ENCODE peak calls at places on chromosomes 16 and 17, in six cellular contexts. J, L, K, F, P and X are unnamed samples.

GRCh38 chr17:76407509-76407908 is 23.1 kb downstream of the SPHK1 start:
- DNase-seq in J (no peak), L (no peak), K (no peak), F (no peak), P (no peak), X (no peak)

GRCh38 chr17:58870747-58871146 is 115.1 kb downstream of the PPM1E start:
- DNase-seq in J (no peak), L (no peak), K (no peak), F (no peak), P (no peak), X (no peak)

GRCh38 chr17:78142113-78142861 is 3.9 kb upstream of the C17orf99 start:
- DNase-seq in J (peak; percentile 38), L (no peak), K (no peak), F (no peak), P (no peak), X (no peak)

GRCh38 chr17:6303664-6304063 is 131.3 kb downstream of the AIPL1 start:
- DNase-seq in J (peak; percentile 15), L (peak; percentile 36), K (peak; percentile 63), F (peak; percentile 77), P (peak; percentile 5), X (peak; percentile 24)

GRCh38 chr17:30580916-30581315 is 103.7 kb downstream of the GOSR1 start:
- DNase-seq in J (no peak), L (no peak), K (no peak), F (no peak), P (no peak), X (no peak)

GRCh38 chr17:42519546-42520444 is 16.2 kb upstream of the NAGLU start:
- DNase-seq in J (peak; percentile 99), L (peak; percentile 93), K (peak; percentile 59), F (peak; percentile 62), P (peak; percentile 99), X (no peak)

GRCh38 chr16:84281077-84281476 is 13.6 kb upstream of the WFDC1 start:
- DNase-seq in J (no peak), L (no peak), K (no peak), F (peak; percentile 36), P (peak; percentile 35), X (no peak)

GRCh38 chr16:70481929-70482536 is 27.6 kb downstream of the FCSK start:
- DNase-seq in J (peak; percentile 55), L (no peak), K (no peak), F (no peak), P (no peak), X (no peak)

GRCh38 chr16:85420501-85421337 is 192.4 kb upstream of the GSE1 start:
- DNase-seq in J (no peak), L (peak; percentile 56), K (peak; percentile 85), F (peak; percentile 79), P (peak; percentile 57), X (peak; percentile 91)

GRCh38 chr17:47731396-47731795 is 1.6 kb upstream of the TBX21 start:
- DNase-seq in J (no peak), L (no peak), K (no peak), F (no peak), P (no peak), X (no peak)

GRCh38 chr17:11618861-11619566 is 20.7 kb downstream of the DNAH9 start:
- DNase-seq in J (peak; percentile 0), L (peak; percentile 32), K (no peak), F (no peak), P (no peak), X (no peak)

GRCh38 chr17:57567278-57567677 is 177.8 kb downstream of the CCDC182 start:
- DNase-seq in J (no peak), L (no peak), K (no peak), F (no peak), P (no peak), X (no peak)

GRCh38 chr16:65600629-65601028 is 478.8 kb upstream of the CDH11 start:
- DNase-seq in J (peak; percentile 5), L (no peak), K (no peak), F (peak; percentile 9), P (no peak), X (no peak)

GRCh38 chr17:56158344-56158743 is 5.1 kb downstream of the ANKFN1 start:
- DNase-seq in J (no peak), L (no peak), K (no peak), F (no peak), P (no peak), X (no peak)

GRCh38 chr17:69523252-69523861 is 108.9 kb downstream of the MAP2K6 start:
- DNase-seq in J (peak; percentile 25), L (no peak), K (peak; percentile 32), F (peak; percentile 58), P (peak; percentile 67), X (peak; percentile 39)

GRCh38 chr17:47789611-47790520 is 31.7 kb downstream of the OSBPL7 start:
- DNase-seq in J (peak; percentile 38), L (no peak), K (peak; percentile 65), F (peak; percentile 87), P (peak; percentile 52), X (peak; percentile 79)

GRCh38 chr17:78836420-78837021 is 4.1 kb downstream of the USP36 start:
- DNase-seq in J (no peak), L (no peak), K (no peak), F (no peak), P (no peak), X (no peak)

GRCh38 chr17:61157246-61157887 is 242.3 kb upstream of the TBX2 start:
- DNase-seq in J (peak; percentile 44), L (no peak), K (no peak), F (no peak), P (peak; percentile 48), X (no peak)

GRCh38 chr17:75758131-75758905 is 6.7 kb downstream of the GALK1 start:
- DNase-seq in J (no peak), L (no peak), K (no peak), F (no peak), P (no peak), X (no peak)

GRCh38 chr16:89155184-89155679 is 16.3 kb upstream of the CDH15 start:
- DNase-seq in J (peak; percentile 81), L (peak; percentile 71), K (no peak), F (no peak), P (peak; percentile 93), X (no peak)

DNA sequence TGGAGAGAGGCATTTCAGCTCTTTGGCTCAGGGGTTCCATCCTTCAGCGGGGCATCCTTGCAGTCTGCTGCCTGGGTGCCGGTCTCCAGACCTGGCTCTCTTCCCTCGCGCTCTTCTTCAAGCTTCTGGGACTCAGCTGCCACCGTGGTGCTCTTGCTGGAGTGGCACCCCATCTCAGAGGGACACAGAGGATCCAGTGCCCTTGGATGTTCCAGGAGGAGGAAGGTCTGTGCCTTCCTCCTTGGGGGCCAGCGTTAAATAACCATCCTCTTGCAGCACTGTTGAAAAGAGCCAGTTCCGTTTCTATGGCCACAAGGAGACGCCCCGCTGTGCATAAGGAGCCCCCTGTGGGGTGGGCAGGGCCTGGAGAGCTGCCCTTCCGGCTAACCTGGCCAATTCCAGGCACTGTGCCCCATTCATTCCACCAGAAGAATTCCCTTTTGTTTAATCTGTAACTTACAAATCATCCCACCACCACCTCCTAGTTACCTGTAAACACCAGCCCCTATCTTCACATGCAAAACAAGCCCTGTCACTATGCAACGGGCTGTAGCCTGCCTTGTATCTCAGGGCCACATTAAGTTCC is 8.6 kb downstream of the CHD9NB start:
- DNase-seq in J (no peak), L (no peak), K (no peak), F (peak; percentile 67), P (no peak), X (no peak)
- TF ChIP-seq CTCF in J (no peak), L (no peak), K (no peak), F (no peak), P (no peak), X (no peak)

DNA sequence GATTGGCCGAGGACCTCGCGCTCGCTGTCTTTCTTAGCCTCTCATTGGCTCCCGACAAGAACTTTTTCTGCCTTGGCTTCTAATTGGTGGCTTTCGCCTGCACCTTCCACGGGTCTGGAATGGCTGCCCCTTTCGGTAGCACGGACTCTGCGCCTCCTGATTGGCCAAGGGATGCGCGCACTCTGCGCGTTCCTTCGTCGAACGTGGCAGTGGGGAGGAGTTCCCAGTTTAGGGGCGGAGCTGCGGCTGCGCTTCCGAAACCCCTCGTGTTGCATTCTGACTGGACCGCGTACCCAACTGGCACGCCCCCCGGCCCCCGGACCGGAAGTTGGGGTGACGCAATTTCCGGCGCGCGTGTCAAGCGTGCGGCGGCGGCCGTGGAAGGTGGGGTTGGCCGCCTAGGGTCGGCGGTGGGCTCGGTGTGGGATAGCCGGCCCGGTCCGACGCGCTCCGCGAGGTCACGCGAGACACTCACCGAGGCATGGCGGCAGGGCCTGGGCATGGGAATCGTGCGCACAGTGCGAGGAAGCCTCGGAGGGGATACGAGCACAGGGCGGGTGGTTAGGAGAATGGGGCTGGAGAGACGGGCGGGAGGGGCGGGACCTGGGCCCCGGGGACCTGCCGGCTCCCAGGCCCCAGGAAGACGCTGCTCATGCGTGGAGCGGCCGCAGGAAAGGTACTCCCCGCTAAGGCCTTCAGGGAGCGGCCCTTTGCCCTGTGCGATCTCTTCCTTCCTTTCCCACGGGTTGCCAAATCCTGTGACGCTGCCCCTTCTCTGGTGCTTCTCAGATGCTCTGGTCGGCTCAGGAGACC is 627 bp upstream of the P4HB start:
- DNase-seq in J (peak; percentile 100), L (peak; percentile 99), K (peak; percentile 99), F (peak; percentile 100), P (peak; percentile 100), X (peak; percentile 99)
- TF ChIP-seq CTCF in J (no peak), L (no peak), K (no peak), F (no peak), P (no peak), X (no peak)

GRCh38 chr16:55248058-55248457 is 75.9 kb upstream of the IRX6 start:
- DNase-seq in J (no peak), L (no peak), K (no peak), F (no peak), P (no peak), X (no peak)

GRCh38 chr16:55240933-55241332 is 83.1 kb upstream of the IRX6 start:
- DNase-seq in J (no peak), L (no peak), K (no peak), F (peak; percentile 42), P (no peak), X (no peak)

GRCh38 chr16:55239723-55240122 is 84.3 kb upstream of the IRX6 start:
- DNase-seq in J (no peak), L (no peak), K (no peak), F (no peak), P (no peak), X (no peak)

GRCh38 chr16:55248494-55248893 is 75.5 kb upstream of the IRX6 start:
- DNase-seq in J (no peak), L (no peak), K (no peak), F (no peak), P (no peak), X (no peak)

GRCh38 chr16:55242667-55243066 is 81.3 kb upstream of the IRX6 start:
- DNase-seq in J (no peak), L (no peak), K (no peak), F (peak; percentile 42), P (no peak), X (no peak)
- TF ChIP-seq CTCF in J (no peak), L (no peak), K (no peak), F (peak; percentile 51), P (no peak), X (no peak)

DNA sequence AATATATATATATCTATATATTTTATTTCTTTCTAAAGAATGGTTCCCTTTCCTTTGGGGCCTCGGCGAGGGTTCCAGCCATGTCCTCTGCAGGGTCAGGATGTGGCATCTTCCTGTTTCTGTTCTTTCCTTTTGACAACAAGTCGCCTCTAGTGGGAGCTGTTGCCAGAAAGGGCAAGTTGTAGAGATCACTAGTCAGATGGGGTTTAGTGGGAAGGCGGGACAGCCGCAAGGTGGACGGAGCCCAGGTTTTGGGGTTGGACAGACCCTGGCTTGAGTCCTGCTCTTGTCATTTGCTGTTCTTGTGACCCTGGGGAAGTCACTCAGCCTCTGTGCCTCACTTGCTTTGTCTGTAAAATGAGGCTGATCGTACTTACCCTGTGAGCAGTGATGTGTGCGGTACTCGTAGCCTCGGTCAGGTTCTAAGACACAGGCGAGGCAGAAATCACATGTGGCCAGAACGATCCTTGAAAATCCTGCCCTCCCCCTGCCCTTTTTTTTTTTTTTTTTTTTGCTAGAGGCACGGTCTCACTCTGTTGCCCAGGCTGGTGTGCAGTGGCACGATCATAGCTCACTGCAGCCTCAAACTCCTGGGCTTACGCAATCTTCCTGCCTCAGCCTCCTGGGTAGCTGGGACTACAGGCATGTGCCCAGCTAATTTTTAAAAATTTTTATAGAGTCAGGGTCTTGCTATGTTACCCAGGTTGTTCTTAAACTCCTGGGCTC is 80.1 kb downstream of the ABCC6 start:
- DNase-seq in J (no peak), L (no peak), K (peak; percentile 50), F (peak; percentile 37), P (no peak), X (no peak)
- TF ChIP-seq CTCF in J (peak; percentile 29), L (no peak), K (peak; percentile 25), F (peak; percentile 49), P (peak; percentile 38), X (peak; percentile 38)